ENCODE peak calls at places on chromosomes 1 and 21, in five cellular contexts. M is GM12878, C is HCT116, P is K562, K is HepG2. U is an unnamed sample.
A peak's percentile ranks its signal among the peaks of the same experiment; 100 is the strongest.

GRCh38 chr1:39671433-39671792 is 494 bp downstream of the NT5C1A start:
- DNase-seq in C (no peak), M (no peak), K (no peak), P (peak; percentile 30), U (no peak)

GRCh38 chr21:44836666-44837471 is 19.0 kb upstream of the SUMO3 start:
- DNase-seq in M (no peak), K (peak; percentile 55), C (no peak), P (peak; percentile 52), U (no peak)

GRCh38 chr21:36321325-36322082 is 1.5 kb downstream of the MORC3 start:
- DNase-seq in K (no peak), P (no peak), C (no peak), M (no peak), U (no peak)

GRCh38 chr1:202547215-202547614 is 163.0 kb downstream of the SYT2 start:
- DNase-seq in P (no peak), C (no peak), M (no peak), K (no peak), U (no peak)

GRCh38 chr1:39268112-39268581 is 63.7 kb downstream of the MACF1 start:
- DNase-seq in K (no peak), M (no peak), P (no peak), C (no peak), U (no peak)

GRCh38 chr1:164754088-164754600 is 195.2 kb downstream of the PBX1 start:
- DNase-seq in K (no peak), C (no peak), M (no peak), P (no peak), U (no peak)

GRCh38 chr1:215083408-215083961 is 948 bp downstream of the KCNK2 start:
- DNase-seq in P (no peak), M (no peak), K (no peak), C (no peak), U (peak; percentile 67)

GRCh38 chr1:151510020-151510405 is 1.2 kb upstream of the CGN start:
- DNase-seq in K (no peak), M (no peak), C (no peak), P (no peak), U (no peak)

GRCh38 chr21:46227811-46228344 is 696 bp downstream of the LSS start:
- DNase-seq in C (no peak), M (no peak), K (no peak), P (no peak), U (no peak)

GRCh38 chr1:208803371-208803811 is 559.2 kb upstream of the PLXNA2 start:
- DNase-seq in P (no peak), C (no peak), M (no peak), K (no peak), U (no peak)

GRCh38 chr1:9717193-9718005 is 65.9 kb downstream of the PIK3CD start:
- DNase-seq in M (peak; percentile 39), P (peak; percentile 89), K (peak; percentile 93), C (no peak), U (no peak)

GRCh38 chr1:110235839-110236682 is 25.9 kb downstream of the KCNC4 start:
- DNase-seq in C (peak; percentile 39), M (no peak), K (no peak), P (peak; percentile 53), U (no peak)

GRCh38 chr1:197841158-197841557 is 61.3 kb upstream of the C1orf53 start:
- DNase-seq in P (no peak), M (no peak), K (peak; percentile 12), C (no peak), U (no peak)

GRCh38 chr1:153532161-153532560 is 3.6 kb downstream of the S100A6 start:
- DNase-seq in P (no peak), C (no peak), K (no peak), M (no peak), U (no peak)

GRCh38 chr1:207842506-207842905 is 68.4 kb downstream of the CD34 start:
- DNase-seq in M (no peak), C (no peak), K (no peak), P (no peak), U (no peak)

GRCh38 chr1:53176452-53177344 is 19.9 kb upstream of the CPT2 start:
- DNase-seq in M (no peak), C (no peak), K (no peak), P (no peak), U (no peak)

GRCh38 chr1:160211010-160211790 is 6.0 kb downstream of the PEA15 start:
- DNase-seq in M (no peak), C (no peak), K (no peak), P (peak; percentile 68), U (no peak)

GRCh38 chr1:54465351-54465811 is 59.2 kb upstream of the SSBP3 start:
- DNase-seq in P (no peak), C (no peak), M (no peak), K (no peak), U (peak; percentile 45)
- TF ChIP-seq YY1 in P (no peak), C (no peak), M (no peak), K (no peak), U (no peak)

GRCh38 chr1:22900451-22900850 is 72.2 kb downstream of the LACTBL1 start:
- DNase-seq in P (no peak), M (no peak), K (no peak), C (no peak), U (no peak)

GRCh38 chr1:22907528-22907927 is 65.1 kb downstream of the LACTBL1 start:
- DNase-seq in K (no peak), C (no peak), P (no peak), M (no peak), U (no peak)

GRCh38 chr1:22908880-22909426 is 63.7 kb downstream of the LACTBL1 start:
- DNase-seq in C (no peak), M (no peak), P (peak; percentile 41), K (no peak), U (no peak)

GRCh38 chr1:22906968-22907367 is 65.7 kb downstream of the LACTBL1 start:
- DNase-seq in K (no peak), M (no peak), P (no peak), C (no peak), U (no peak)

DNA sequence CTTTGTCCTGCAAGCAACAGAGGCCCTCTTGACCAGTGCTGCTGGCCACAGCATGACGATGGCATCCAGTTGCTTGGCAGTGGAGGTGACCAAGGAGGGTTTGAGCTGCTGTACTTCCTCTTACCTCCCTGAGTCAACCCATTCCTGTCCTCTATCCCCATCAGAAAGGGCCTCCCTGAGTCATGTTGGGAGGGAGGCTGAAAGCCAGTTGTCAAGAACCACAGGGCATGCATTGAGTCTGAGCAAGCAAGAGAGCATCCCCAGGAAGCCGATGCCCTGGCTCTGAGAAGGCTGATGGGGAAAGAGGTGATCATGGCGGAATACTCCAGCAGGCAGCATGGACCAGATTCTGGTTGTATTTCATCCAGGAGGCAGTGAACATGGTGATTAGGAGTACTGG is 69.6 kb downstream of the LACTBL1 start:
- DNase-seq in M (no peak), C (no peak), P (no peak), K (no peak), U (no peak)
- H2AFZ ChIP-seq in M (no peak overlapping the region), C (no peak overlapping the region), P (no peak overlapping the region), K (no peak overlapping the region), U (no peak overlapping the region)

GRCh38 chr1:29211086-29212030 is 19.4 kb downstream of the MECR start:
- DNase-seq in P (no peak), C (no peak), K (no peak), M (no peak), U (no peak)
- TF ChIP-seq SP1 in P (no peak), C (no peak), K (no peak), M (no peak), U (no peak)

DNA sequence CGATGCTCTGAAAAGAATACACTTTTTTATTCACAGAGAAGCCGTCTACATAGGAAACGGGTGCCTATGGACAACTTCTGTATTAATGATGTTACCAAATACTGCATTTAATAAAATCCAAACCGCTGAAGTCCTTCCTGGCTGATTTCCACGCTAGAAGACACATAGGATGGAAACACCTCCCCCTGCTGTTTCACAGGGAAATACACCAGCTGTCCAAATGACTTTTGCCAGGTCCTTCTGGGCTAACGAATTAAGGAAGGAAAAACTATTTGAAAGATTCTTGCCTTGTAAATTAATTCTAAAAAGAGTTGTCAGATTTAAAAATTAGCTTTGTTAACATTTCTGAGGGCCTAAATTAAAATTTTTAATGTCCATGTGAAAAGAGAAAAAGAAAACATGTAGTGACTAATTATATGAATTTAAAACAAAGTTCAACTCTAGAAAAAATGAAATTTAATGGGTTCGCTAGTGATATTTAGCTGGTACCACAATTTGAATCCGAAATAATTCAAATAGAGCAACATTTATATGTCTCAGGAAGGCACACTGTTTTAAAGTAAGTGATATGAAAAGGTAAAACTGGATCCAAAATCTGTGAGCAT is 146.0 kb downstream of the RERE start:
- DNase-seq in K (peak; percentile 61), P (peak; percentile 69), M (no peak), C (peak; percentile 22), U (no peak)
- TF ChIP-seq YY1 in K (no peak), P (no peak), M (peak; percentile 48), C (no peak), U (no peak)

GRCh38 chr1:64242895-64243756 is 39.7 kb downstream of the UBE2U start:
- DNase-seq in K (peak; percentile 14), P (peak; percentile 19), M (no peak), C (peak; percentile 40), U (no peak)
- H2AFZ ChIP-seq in K (no peak overlapping the region), P (no peak overlapping the region), M (peak overlapping the region; percentile 9), C (peak overlapping the region; percentile 79), U (no peak overlapping the region)

DNA sequence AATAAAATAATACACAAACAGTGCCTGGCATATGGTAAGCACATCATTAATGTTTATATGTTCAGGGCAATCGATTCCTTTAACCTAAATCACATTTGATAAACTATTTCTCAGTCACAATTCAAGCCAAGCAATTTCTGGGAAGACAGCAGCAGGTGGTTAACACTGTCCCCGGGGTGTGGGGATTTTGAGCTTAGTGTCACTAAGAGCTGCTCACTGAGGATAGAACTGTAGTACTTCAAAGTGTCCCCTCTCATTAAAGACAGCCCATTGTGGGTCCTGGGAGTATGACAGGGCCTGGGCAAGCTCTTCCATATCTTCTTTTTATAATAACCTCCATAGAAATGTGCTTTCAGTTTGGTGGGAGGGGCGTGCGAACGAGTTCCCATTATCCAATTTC is 8.4 kb upstream of the GALNT2 start:
- DNase-seq in C (no peak), P (no peak), K (no peak), M (no peak), U (no peak)
- TF ChIP-seq SP1 in C (no peak), P (no peak), K (no peak), M (no peak), U (no peak)

GRCh38 chr1:85450832-85451231 is 14.1 kb downstream of the DDAH1 start:
- DNase-seq in C (peak; percentile 22), K (no peak), M (no peak), P (no peak), U (no peak)
- TF ChIP-seq YY1 in C (no peak), K (no peak), M (no peak), P (no peak), U (no peak)